ENCODE peak calls at places on chromosomes 6 and 20, in four cellular contexts. Q is OCI-LY7; X is psoas muscle; Y is CD4-positive, alpha-beta T cell. B is an unnamed sample.

GRCh38 chr20:2305479-2305878 is 9.7 kb downstream of the TGM3 start:
- DNase-seq in Q (no peak), X (no peak), Y (no peak), B (no peak)

GRCh38 chr6:12578751-12579150 is 137.8 kb upstream of the PHACTR1 start:
- DNase-seq in Q (no peak), X (no peak), Y (no peak), B (no peak)

GRCh38 chr6:30542915-30543314 is 13.4 kb downstream of the GNL1 start:
- DNase-seq in Q (no peak), X (no peak), Y (no peak), B (no peak)

GRCh38 chr6:160791981-160792418 is 90.0 kb downstream of the PLG start:
- DNase-seq in Q (no peak), X (no peak), Y (no peak), B (no peak)

GRCh38 chr6:11987390-11987789 is 24.7 kb upstream of the HIVEP1 start:
- DNase-seq in Q (no peak), X (no peak), Y (no peak), B (no peak)

GRCh38 chr20:50583422-50584150 is 73.4 kb downstream of the PTPN1 start:
- DNase-seq in Q (no peak), X (no peak), Y (no peak), B (no peak)

GRCh38 chr6:11613858-11614257 is 76.3 kb downstream of the TMEM170B start:
- DNase-seq in Q (no peak), X (no peak), Y (no peak), B (no peak)

GRCh38 chr6:93940381-93940780 is 521.0 kb upstream of the EPHA7 start:
- DNase-seq in Q (no peak), X (no peak), Y (no peak), B (no peak)

GRCh38 chr20:62769346-62770071 is 26.8 kb upstream of the MRGBP start:
- DNase-seq in Q (no peak), X (peak), Y (no peak), B (no peak)

GRCh38 chr6:39830444-39830843 is 38.3 kb downstream of the DAAM2 start:
- DNase-seq in Q (no peak), X (peak), Y (no peak), B (no peak)

GRCh38 chr6:53728570-53729194 is 63.1 kb upstream of the KLHL31 start:
- DNase-seq in Q (peak), X (no peak), Y (peak), B (peak)

GRCh38 chr6:52227495-52227894 is 16.8 kb downstream of the IL17F start:
- DNase-seq in Q (no peak), X (no peak), Y (no peak), B (no peak)

GRCh38 chr20:53831812-53832211 is 238.2 kb upstream of the ZNF217 start:
- DNase-seq in Q (no peak), X (no peak), Y (no peak), B (no peak)

GRCh38 chr6:100246206-100246605 is 218.5 kb downstream of the SIM1 start:
- DNase-seq in Q (no peak), X (no peak), Y (no peak), B (no peak)

GRCh38 chr6:138105880-138106664 is 1.1 kb downstream of the PERP start:
- DNase-seq in Q (no peak), X (no peak), Y (no peak), B (no peak)

GRCh38 chr6:23735151-23735550 is 390.9 kb upstream of the NRSN1 start:
- DNase-seq in Q (no peak), X (no peak), Y (no peak), B (no peak)

GRCh38 chr20:37095108-37095608 is 639 bp downstream of the RBL1 start:
- DNase-seq in Q (peak), X (no peak), Y (peak), B (no peak)

GRCh38 chr20:40336530-40336929 is 352.5 kb downstream of the MAFB start:
- DNase-seq in Q (no peak), X (no peak), Y (no peak), B (no peak)

GRCh38 chr6:139091859-139092258 is 43.0 kb upstream of the HECA start:
- DNase-seq in Q (no peak), X (no peak), Y (no peak), B (no peak)

GRCh38 chr6:111899531-111899930 is 26.3 kb upstream of the FYN start:
- DNase-seq in Q (no peak), X (no peak), Y (no peak), B (no peak)

GRCh38 chr6:153976921-153977693 is 61.9 kb upstream of the OPRM1 start:
- DNase-seq in Q (no peak), X (no peak), Y (no peak), B (no peak)

GRCh38 chr20:17655286-17655651 is 26.8 kb downstream of the RRBP1 start:
- DNase-seq in Q (no peak), X (peak), Y (no peak), B (no peak)

GRCh38 chr6:147603392-147604081 is 95.0 kb downstream of the SAMD5 start:
- DNase-seq in Q (no peak), X (no peak), Y (no peak), B (no peak)

GRCh38 chr6:166253277-166254229 is 54.6 kb downstream of the PRR18 start:
- DNase-seq in Q (no peak), X (peak), Y (no peak), B (no peak)

GRCh38 chr6:130322673-130323268 is 43.0 kb upstream of the TMEM200A start:
- DNase-seq in Q (peak), X (peak), Y (peak), B (peak)

GRCh38 chr6:54737247-54737646 is 109.3 kb upstream of the FAM83B start:
- DNase-seq in Q (peak), X (no peak), Y (no peak), B (no peak)
- TF ChIP-seq CTCF in Q (peak), X (no peak), Y (no peak), B (no peak)

GRCh38 chr6:2594868-2595267 is 155.9 kb downstream of the MYLK4 start:
- DNase-seq in Q (no peak), X (no peak), Y (no peak), B (no peak)

GRCh38 chr6:2593167-2593566 is 157.6 kb downstream of the MYLK4 start:
- DNase-seq in Q (no peak), X (no peak), Y (no peak), B (no peak)

GRCh38 chr6:2599817-2600216 is 150.9 kb downstream of the MYLK4 start:
- DNase-seq in Q (no peak), X (no peak), Y (no peak), B (no peak)

GRCh38 chr6:2598867-2599266 is 151.9 kb downstream of the MYLK4 start:
- DNase-seq in Q (no peak), X (no peak), Y (no peak), B (no peak)

DNA sequence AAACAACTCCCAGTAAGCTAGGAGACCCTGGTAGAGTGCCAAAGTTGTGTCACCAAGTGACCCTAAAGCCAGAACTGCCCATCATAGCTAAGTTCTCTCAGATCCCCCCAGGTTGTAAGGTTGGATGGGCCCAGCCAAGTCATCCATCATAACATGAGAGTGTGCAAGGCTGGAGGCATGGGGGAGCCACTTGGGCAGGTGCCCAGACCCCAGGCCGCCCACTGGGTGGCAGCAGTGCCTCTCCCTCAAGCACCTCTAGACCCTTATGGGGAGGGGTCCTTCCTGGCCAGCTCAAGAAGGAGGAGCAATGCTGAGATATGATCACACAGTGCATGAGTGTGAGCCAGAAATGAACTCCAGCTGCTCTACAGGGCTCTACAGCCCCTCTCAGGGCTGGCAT is 154.5 kb downstream of the MYLK4 start:
- DNase-seq in Q (peak), X (no peak), Y (no peak), B (no peak)
- TF ChIP-seq CTCF in Q (peak), X (peak), Y (no peak), B (no peak)

DNA sequence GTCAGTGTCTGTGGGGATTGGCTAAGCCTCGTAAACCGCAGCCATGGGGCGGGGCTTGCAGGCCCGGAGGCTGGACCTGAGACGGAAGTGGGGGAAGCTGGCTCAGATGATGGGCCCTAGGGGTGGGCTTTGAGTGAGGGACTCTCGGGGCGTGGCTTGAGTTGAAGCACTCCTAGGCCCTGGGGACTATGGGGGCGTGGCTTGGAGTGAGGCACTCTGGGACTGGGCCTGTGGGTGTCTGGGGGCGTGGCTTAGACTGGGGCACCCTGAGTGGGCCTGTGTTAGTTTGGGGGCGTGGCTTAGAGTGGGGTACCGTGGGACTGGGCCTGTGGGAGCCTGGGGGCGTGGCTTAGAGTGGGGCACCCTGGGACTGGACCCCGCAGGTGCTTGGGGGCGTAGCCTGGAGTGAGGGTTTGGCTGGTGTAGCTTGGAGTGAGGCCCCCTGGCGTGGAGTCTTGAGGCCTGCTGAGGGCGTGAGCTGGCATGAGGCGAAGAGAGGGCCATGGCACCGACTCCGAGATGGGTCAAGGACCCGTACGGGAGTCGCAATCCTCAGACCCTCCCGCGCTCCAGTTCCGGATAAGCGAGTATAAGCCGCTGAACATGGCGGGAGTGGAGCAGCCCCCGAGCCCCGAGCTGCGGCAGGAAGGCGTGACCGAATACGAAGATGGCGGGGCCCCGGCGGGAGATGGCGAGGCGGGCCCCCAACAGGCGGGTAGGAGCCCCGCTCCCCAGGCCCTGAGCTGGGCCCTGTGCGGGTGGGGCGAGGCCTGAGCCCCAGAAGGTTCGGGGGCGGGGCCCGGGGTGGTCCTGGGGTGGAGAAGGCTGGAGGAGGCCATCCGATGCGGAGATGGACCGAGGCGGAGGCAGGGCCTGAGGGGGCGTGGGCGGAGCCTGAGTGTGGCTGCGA is 6.8 kb downstream of the L3MBTL1 start:
- DNase-seq in Q (peak), X (peak), Y (peak), B (peak)
- TF ChIP-seq CTCF in Q (peak), X (peak), Y (no peak), B (peak)

GRCh38 chr6:36897629-36898028 is 11.9 kb downstream of the C6orf89 start:
- DNase-seq in Q (peak), X (no peak), Y (no peak), B (no peak)
- TF ChIP-seq CTCF in Q (peak), X (no peak), Y (peak), B (no peak)

GRCh38 chr6:2870046-2870636 is 28.5 kb upstream of the SERPINB1 start:
- DNase-seq in Q (no peak), X (no peak), Y (no peak), B (no peak)
- TF ChIP-seq CTCF in Q (no peak), X (no peak), Y (no peak), B (no peak)

GRCh38 chr20:38245753-38246152 is 14.8 kb downstream of the KIAA1755 start:
- DNase-seq in Q (no peak), X (no peak), Y (no peak), B (no peak)

GRCh38 chr20:38239406-38239805 is 21.1 kb downstream of the KIAA1755 start:
- DNase-seq in Q (no peak), X (no peak), Y (no peak), B (no peak)

GRCh38 chr20:38241201-38241600 is 19.3 kb downstream of the KIAA1755 start:
- DNase-seq in Q (no peak), X (no peak), Y (no peak), B (no peak)

GRCh38 chr20:38243617-38244016 is 16.9 kb downstream of the KIAA1755 start:
- DNase-seq in Q (no peak), X (no peak), Y (no peak), B (no peak)

DNA sequence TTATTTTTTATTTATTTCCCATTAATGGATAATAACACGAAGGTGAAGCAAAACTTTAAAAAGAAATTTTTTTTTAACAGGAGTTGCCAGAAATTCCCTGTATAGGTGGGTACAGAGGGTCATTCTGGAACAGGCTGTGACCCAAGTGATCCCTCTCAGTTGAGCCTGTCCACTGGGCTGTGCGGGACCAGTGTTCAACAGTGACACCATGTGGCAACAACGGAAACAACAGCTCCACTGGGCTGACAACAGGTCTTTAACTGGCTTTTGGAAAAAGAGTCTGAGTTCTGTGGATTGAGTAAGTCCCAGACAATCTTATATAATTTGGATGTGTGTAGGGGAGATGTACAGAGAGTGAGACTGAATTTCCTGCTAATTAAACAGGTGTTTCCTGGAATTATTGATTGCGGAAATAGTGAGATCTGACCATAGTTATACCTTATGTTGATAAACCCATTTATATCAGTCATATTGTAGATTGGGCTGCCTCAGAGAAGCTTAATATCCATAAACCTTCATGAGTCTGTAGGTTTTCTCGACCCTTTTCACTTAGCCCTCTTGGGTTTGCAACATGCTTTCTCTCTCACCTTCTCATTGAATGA is 17.6 kb downstream of the KIAA1755 start:
- DNase-seq in Q (peak), X (no peak), Y (no peak), B (no peak)
- TF ChIP-seq CTCF in Q (peak), X (no peak), Y (no peak), B (no peak)

DNA sequence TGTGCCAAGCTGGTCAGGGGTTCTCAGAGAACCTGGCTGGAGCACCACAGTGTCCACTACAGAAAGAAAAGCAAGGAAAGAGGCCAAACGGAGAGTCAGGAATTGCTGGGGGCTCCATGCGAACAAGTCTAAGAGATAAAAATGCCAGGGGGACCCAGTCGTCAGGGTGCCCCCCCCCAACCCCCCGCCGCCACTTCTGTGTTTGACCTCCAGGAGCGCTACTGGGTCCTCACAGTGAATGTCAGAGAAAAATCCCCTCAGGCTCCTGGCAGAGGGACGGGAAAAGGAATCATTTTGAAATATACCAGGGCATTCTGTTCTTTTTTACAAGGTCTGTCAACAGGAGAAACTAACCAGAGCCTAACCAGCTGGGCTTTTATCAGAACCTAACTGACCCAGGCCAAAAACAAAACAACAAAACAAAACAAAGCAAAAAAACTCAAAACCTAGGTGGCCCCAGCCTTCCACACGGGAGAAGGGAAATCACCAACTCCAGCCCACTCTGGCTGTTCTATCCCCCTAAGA is 17.9 kb upstream of the NELFCD start:
- DNase-seq in Q (no peak), X (no peak), Y (no peak), B (no peak)
- TF ChIP-seq CTCF in Q (no peak), X (no peak), Y (no peak), B (no peak)

DNA sequence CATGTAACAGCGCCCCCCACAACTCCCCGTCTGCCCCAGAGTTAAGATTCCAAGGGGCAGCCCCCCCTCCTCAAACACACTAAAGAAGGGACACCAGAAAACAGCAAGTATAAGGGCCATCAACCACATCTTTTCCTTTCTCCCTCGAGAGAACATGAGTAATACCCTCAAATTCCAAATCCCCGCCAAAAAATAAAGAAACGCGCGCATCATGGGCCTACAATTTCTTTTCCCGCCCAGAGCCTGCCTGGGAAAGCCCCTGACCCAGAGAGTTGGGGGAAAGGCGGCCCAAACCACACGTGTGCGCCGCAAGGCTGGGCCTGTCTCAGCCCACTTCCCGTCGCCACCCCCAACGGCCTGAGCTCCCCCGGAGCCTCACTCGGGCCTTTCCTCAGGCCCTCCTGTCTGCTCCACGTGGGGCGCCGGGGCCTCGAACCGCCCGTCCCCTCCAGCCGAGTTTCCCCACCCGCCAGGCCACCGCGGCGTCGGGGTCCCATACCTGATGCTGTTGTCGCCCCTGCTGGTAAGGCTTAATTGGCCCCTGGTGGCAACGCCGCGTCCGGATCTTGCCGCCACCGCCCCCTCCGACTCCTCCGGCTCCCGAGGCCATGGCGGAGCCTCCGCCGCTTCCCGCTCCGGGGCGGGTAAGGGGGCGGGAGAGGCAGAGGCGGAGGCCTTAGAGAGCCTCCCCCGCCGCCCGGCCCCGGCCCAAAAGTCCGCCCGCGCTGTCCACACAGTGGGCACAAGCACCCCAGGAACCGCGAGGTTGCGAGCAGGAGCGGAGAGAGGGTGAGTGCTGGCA is 746 bp downstream of the NUP153 start:
- DNase-seq in Q (peak), X (peak), Y (peak), B (peak)
- TF ChIP-seq CTCF in Q (peak), X (no peak), Y (no peak), B (no peak)